ENCODE peak calls at places on chromosome 10, in nine cellular contexts. F is CD8-positive, alpha-beta T cell; B is sigmoid colon; X is thoracic aorta; Z is kidney; P is IMR-90; G is lower lobe of right lung; H is upper lobe of right lung; C is esophagus squamous epithelium. U is an unnamed sample. For H3K4me1, the result is how much of the 10 kb centered on the place peaks cover.

GRCh38 chr10:1610986-1611770 is 126.1 kb downstream of the ADARB2 start:
- DNase-seq in F (no peak), B (no peak), X (no peak), Z (no peak), P (no peak), G (no peak), H (no peak), C (no peak), U (no peak)

GRCh38 chr10:77695186-77695585 is 57.6 kb upstream of the KCNMA1 start:
- DNase-seq in F (no peak), B (no peak), X (no peak), Z (no peak), P (no peak), G (no peak), H (no peak), C (no peak), U (no peak)

GRCh38 chr10:271201-271600 is 135.9 kb downstream of the ZMYND11 start:
- DNase-seq in F (no peak), B (no peak), X (no peak), Z (no peak), P (peak), G (no peak), H (no peak), C (no peak), U (peak)

GRCh38 chr10:23344251-23344841 is at the start of gene C10orf67:
- DNase-seq in F (no peak), B (no peak), X (no peak), Z (peak), P (peak), G (peak), H (peak), C (no peak), U (peak)

GRCh38 chr10:81820418-81820817 is 54.6 kb upstream of the NRG3 start:
- DNase-seq in F (no peak), B (no peak), X (no peak), Z (no peak), P (no peak), G (no peak), H (no peak), C (no peak), U (peak)

GRCh38 chr10:18149401-18149800 is 9.2 kb downstream of the CACNB2 start:
- DNase-seq in F (no peak), B (no peak), X (no peak), Z (no peak), P (no peak), G (no peak), H (no peak), C (no peak), U (no peak)

GRCh38 chr10:120818301-120818700 is 32.9 kb upstream of the WDR11 start:
- DNase-seq in F (no peak), B (no peak), X (no peak), Z (no peak), P (no peak), G (no peak), H (no peak), C (no peak), U (no peak)

GRCh38 chr10:6108631-6109443 is 20.0 kb downstream of the RBM17 start:
- DNase-seq in F (no peak), B (no peak), X (no peak), Z (no peak), P (peak), G (no peak), H (no peak), C (no peak), U (peak)

GRCh38 chr10:85810674-85811073 is 555.9 kb downstream of the GRID1 start:
- DNase-seq in F (no peak), B (no peak), X (no peak), Z (no peak), P (no peak), G (no peak), H (no peak), C (no peak), U (no peak)

GRCh38 chr10:133236411-133237240 is 1.0 kb upstream of the VENTX start:
- DNase-seq in F (no peak), B (no peak), X (no peak), Z (peak), P (no peak), G (no peak), H (no peak), C (no peak), U (no peak)

GRCh38 chr10:96370575-96371157 is 11.9 kb upstream of the OPALIN start:
- DNase-seq in F (peak), B (no peak), X (no peak), Z (no peak), P (peak), G (no peak), H (no peak), C (no peak), U (peak)

GRCh38 chr10:88835095-88835909 is 16.3 kb downstream of the ANKRD22 start:
- DNase-seq in F (peak), B (peak), X (peak), Z (peak), P (peak), G (peak), H (peak), C (peak), U (peak)

GRCh38 chr10:2885276-2885955 is 181.9 kb upstream of the PFKP start:
- DNase-seq in F (no peak), B (no peak), X (no peak), Z (no peak), P (no peak), G (no peak), H (no peak), C (no peak), U (no peak)

GRCh38 chr10:103507235-103508191 is 14.0 kb downstream of the NEURL1 start:
- DNase-seq in F (no peak), B (no peak), X (no peak), Z (peak), P (no peak), G (no peak), H (peak), C (no peak), U (no peak)

GRCh38 chr10:86644412-86645110 is 9.8 kb upstream of the OPN4 start:
- DNase-seq in F (no peak), B (no peak), X (no peak), Z (no peak), P (peak), G (no peak), H (no peak), C (no peak), U (no peak)

GRCh38 chr10:76632158-76633051 is 1005.2 kb downstream of the KCNMA1 start:
- DNase-seq in F (no peak), B (no peak), X (no peak), Z (no peak), P (no peak), G (no peak), H (no peak), C (no peak), U (peak)
- TF ChIP-seq CTCF in F (no peak), B (no peak), X (no peak), Z (peak), P (peak), G (peak), H (peak), C (peak), U (peak)

DNA sequence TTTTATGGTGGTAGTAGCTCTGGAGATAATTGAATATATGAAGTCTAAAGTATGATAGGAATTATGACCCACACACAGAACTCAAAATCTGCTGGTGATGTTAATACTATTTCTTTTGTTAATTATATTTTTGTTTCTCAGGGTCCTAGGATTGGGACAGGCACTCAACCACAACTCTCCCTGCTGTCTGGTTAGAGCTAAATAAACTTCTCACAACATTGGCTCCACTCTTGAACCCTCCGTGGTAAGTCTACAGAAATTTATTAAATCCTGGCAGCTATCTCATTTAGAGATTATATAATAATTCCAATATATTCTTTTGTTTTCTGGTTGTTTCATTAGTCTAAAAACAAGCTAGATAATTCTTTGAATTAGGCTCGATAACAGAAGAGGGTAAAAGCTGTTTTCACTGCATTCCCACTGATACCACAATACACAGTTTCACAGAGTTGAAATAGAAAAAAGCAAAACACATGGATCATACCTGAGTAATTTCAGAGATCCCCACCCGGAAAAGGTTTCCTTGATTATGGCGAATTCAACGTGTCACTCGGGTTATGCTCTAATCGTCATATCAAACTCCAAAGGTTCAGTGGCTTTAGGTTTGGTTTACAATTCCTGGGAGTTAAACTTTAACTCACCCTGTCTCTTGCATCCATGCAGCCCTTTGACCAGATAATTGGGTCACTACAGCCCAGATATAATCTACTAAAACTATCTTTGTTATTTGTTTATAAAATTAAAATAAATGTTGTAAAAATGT is at the start of gene A1CF:
- DNase-seq in F (no peak), B (no peak), X (no peak), Z (no peak), P (no peak), G (no peak), H (no peak), C (no peak), U (no peak)
- H3K27ac ChIP-seq in F (no peak), B (no peak), X (no peak), Z (no peak), P (no peak), G (no peak), H (no peak), C (no peak), U (no peak)

DNA sequence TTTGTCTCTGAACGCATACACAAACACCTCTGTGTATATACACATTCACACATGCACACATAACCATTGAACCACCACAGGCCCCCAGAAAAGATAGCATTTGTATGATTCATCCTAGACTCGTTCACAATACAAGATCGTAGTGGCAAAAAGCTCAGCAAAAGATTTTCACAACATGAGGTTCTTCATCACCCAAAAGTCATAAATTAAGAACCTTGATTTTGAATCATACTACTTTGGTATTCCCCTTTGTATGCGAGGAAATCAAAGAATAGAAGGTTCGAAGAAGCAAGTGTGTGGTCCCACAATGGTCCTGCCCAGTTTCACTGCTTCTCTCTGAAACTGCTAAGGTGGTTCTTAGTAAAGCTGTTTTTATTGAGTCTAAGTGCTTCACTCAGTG is 200.7 kb downstream of the CELF2 start:
- DNase-seq in F (no peak), B (no peak), X (no peak), Z (no peak), P (no peak), G (no peak), H (no peak), C (no peak), U (no peak)
- H3K4me1 ChIP-seq in F (half or more), B (under half), X (under half), Z (under half), P (under half), G (under half), H (under half), C (under half), U (under half)

DNA sequence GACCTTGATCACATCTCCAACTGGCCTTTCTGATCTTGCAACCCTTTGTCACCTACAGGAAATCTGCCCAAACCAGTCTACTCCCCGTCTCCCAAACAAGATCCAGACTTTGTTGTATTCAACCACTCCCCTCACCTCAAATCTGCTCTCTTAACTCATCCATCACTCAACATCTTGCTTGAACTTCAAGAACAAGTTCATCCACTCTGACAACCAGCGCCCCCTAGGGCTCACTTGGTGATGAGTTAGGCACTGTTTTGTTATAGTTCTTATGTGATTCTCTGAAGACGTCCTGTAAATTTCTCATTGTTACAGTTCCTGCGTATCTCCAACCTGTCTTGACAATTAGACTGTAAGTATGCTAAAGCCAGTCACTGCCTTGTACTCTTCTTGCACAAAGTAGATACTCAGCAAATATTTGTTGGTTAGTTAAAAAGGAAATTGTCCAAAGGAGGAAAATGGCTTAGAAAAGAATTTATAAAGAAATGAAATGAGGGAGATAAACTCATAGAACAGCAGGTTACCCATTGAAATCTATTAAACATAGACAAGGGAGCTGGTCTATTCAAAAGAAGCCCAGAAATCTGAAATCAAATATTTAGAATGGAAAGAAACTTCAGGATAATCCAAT is 5.3 kb downstream of the FRMD4A start:
- DNase-seq in F (no peak), B (no peak), X (peak), Z (no peak), P (peak), G (peak), H (no peak), C (no peak), U (peak)
- TF ChIP-seq CTCF in F (peak), B (no peak), X (peak), Z (no peak), P (peak), G (peak), H (peak), C (peak), U (peak)

GRCh38 chr10:122013311-122013780 is 24.4 kb downstream of the TACC2 start:
- DNase-seq in F (no peak), B (no peak), X (no peak), Z (no peak), P (no peak), G (no peak), H (no peak), C (no peak), U (no peak)
- H3K27ac ChIP-seq in F (no peak), B (no peak), X (peak), Z (no peak), P (no peak), G (no peak), H (no peak), C (no peak), U (no peak)

GRCh38 chr10:79140906-79141305 is 72.1 kb downstream of the ZMIZ1 start:
- DNase-seq in F (no peak), B (no peak), X (no peak), Z (no peak), P (peak), G (no peak), H (no peak), C (no peak), U (no peak)

GRCh38 chr10:79139124-79139835 is 70.5 kb downstream of the ZMIZ1 start:
- DNase-seq in F (no peak), B (peak), X (peak), Z (peak), P (peak), G (peak), H (no peak), C (no peak), U (peak)

GRCh38 chr10:79138449-79139123 is 69.8 kb downstream of the ZMIZ1 start:
- DNase-seq in F (no peak), B (no peak), X (no peak), Z (no peak), P (no peak), G (no peak), H (no peak), C (no peak), U (no peak)

GRCh38 chr10:79142064-79142491 is 73.3 kb downstream of the ZMIZ1 start:
- DNase-seq in F (no peak), B (peak), X (no peak), Z (peak), P (peak), G (no peak), H (no peak), C (no peak), U (peak)

DNA sequence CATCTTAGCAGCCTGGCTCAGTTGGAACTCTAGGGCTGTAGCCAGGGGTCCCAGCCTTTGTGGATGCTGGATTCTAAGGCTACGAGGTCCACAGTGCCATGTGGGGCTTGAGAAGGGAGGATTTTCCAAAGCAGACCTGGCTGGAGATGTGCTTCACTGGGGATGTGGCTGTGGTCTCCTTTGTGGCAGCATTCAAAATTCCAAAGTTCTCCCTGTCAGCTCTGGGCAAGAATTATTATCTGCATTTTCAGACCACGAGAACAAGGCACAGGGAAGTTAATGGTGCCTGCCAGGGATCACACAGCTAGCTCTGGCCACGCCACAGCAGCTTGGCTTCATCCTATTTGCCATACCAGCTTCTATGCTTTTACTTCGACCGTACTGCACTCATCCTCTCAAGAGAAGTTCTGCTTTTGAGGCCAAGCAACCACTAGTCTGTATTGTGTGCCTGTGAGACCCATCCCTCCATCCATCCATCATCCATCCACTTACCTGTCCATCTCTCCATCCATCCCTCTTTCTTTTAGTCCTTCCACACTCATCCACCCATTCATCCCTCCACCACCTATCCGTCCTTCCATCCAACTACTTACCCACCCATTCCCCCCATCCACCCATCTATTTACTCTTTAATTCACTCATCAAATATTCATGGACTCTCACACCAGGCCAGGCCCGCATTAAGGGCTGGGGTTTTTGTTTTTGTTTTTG is 71.5 kb downstream of the ZMIZ1 start:
- DNase-seq in F (no peak), B (no peak), X (no peak), Z (no peak), P (no peak), G (no peak), H (no peak), C (no peak), U (no peak)
- H3K4me1 ChIP-seq in F (half or more), B (half or more), X (under half), Z (half or more), P (half or more), G (half or more), H (half or more), C (half or more), U (half or more)

GRCh38 chr10:93816123-93816747 is 58.5 kb downstream of the LGI1 start:
- DNase-seq in F (no peak), B (peak), X (no peak), Z (peak), P (peak), G (peak), H (peak), C (no peak), U (peak)

GRCh38 chr10:93819520-93819919 is 61.8 kb downstream of the LGI1 start:
- DNase-seq in F (no peak), B (no peak), X (no peak), Z (no peak), P (no peak), G (no peak), H (no peak), C (no peak), U (no peak)

GRCh38 chr10:93818086-93818485 is 60.4 kb downstream of the LGI1 start:
- DNase-seq in F (no peak), B (no peak), X (no peak), Z (no peak), P (no peak), G (no peak), H (no peak), C (no peak), U (no peak)

GRCh38 chr10:93820434-93820833 is 62.7 kb downstream of the LGI1 start:
- DNase-seq in F (no peak), B (no peak), X (no peak), Z (no peak), P (no peak), G (no peak), H (no peak), C (no peak), U (no peak)

GRCh38 chr10:93821051-93821772 is 63.5 kb downstream of the LGI1 start:
- DNase-seq in F (no peak), B (no peak), X (no peak), Z (no peak), P (peak), G (no peak), H (no peak), C (no peak), U (peak)
- TF ChIP-seq CTCF in F (no peak), B (peak), X (no peak), Z (peak), P (peak), G (peak), H (peak), C (peak), U (peak)

GRCh38 chr10:54266395-54266794 is 534.6 kb downstream of the PCDH15 start:
- DNase-seq in F (no peak), B (no peak), X (no peak), Z (no peak), P (no peak), G (no peak), H (no peak), C (no peak), U (no peak)

GRCh38 chr10:54259104-54259503 is 541.9 kb downstream of the PCDH15 start:
- DNase-seq in F (no peak), B (no peak), X (no peak), Z (no peak), P (no peak), G (no peak), H (no peak), C (no peak), U (peak)

GRCh38 chr10:54262726-54263125 is 538.3 kb downstream of the PCDH15 start:
- DNase-seq in F (no peak), B (no peak), X (no peak), Z (no peak), P (no peak), G (no peak), H (no peak), C (no peak), U (no peak)
- H3K27ac ChIP-seq in F (no peak), B (no peak), X (no peak), Z (no peak), P (no peak), G (no peak), H (no peak), C (no peak), U (no peak)